ENCODE peak calls at places on chromosomes 11 and 22, in nine cellular contexts. U is cardiac fibroblast; M is CD4-positive, alpha-beta T cell; R is mammary epithelial cell; S is foreskin keratinocyte; J is right lobe of liver; C is sigmoid colon; T is body of pancreas; X is fibroblast of pulmonary artery. L is an unnamed sample.

GRCh38 chr22:41752011-41752975 is 48.2 kb upstream of the CCDC134 start:
- DNase-seq in J (no peak), X (no peak), R (no peak), S (no peak), C (no peak), T (no peak), U (no peak), M (no peak), L (no peak)

GRCh38 chr11:3803726-3804510 is 4.4 kb upstream of the PGAP2 start:
- DNase-seq in C (no peak), S (peak; percentile 79), R (peak; percentile 72), T (no peak), M (no peak), U (no peak), X (no peak), J (no peak), L (no peak)

GRCh38 chr11:129973809-129974208 is 28.8 kb downstream of the PRDM10 start:
- DNase-seq in T (peak; percentile 61), S (no peak), C (no peak), J (no peak), R (no peak), X (no peak), U (no peak), M (no peak), L (no peak)

GRCh38 chr22:32623943-32624342 is 149.3 kb downstream of the FBXO7 start:
- DNase-seq in T (peak; percentile 45), C (peak; percentile 90), M (no peak), X (peak; percentile 79), U (peak; percentile 91), R (no peak), S (no peak), J (peak; percentile 43), L (no peak)

GRCh38 chr22:30825711-30826505 is 131.2 kb downstream of the OSBP2 start:
- DNase-seq in C (no peak), M (no peak), S (no peak), U (no peak), J (no peak), X (no peak), T (no peak), R (no peak), L (no peak)

GRCh38 chr22:43941449-43941848 is 13.8 kb upstream of the SAMM50 start:
- DNase-seq in R (no peak), C (no peak), T (no peak), X (no peak), M (no peak), J (no peak), U (no peak), S (no peak), L (no peak)

GRCh38 chr22:47292546-47293320 is 530.3 kb downstream of the TBC1D22A start:
- DNase-seq in R (no peak), J (no peak), T (no peak), S (no peak), U (peak; percentile 18), M (peak; percentile 17), C (no peak), X (peak; percentile 22), L (no peak)

GRCh38 chr11:69983571-69983877 is 94.6 kb upstream of the ANO1 start:
- DNase-seq in C (no peak), T (no peak), J (no peak), X (no peak), U (no peak), M (no peak), R (no peak), S (no peak), L (no peak)

GRCh38 chr22:45537734-45538181 is 35.1 kb downstream of the FBLN1 start:
- DNase-seq in U (peak; percentile 80), R (peak; percentile 100), M (no peak), T (no peak), X (peak; percentile 51), C (peak; percentile 90), J (no peak), S (peak; percentile 99), L (no peak)

GRCh38 chr22:42754658-42755057 is 34.0 kb upstream of the A4GALT start:
- DNase-seq in C (no peak), T (peak; percentile 65), U (peak; percentile 80), X (peak; percentile 85), S (no peak), R (peak; percentile 25), M (no peak), J (peak; percentile 71), L (peak; percentile 55)

GRCh38 chr11:118304227-118304808 is at the start of gene CD3E:
- DNase-seq in R (no peak), M (peak; percentile 65), T (no peak), S (no peak), C (no peak), J (no peak), X (no peak), U (no peak), L (no peak)

GRCh38 chr22:42612336-42612735 is 2.3 kb downstream of the POLDIP3 start:
- DNase-seq in T (no peak), U (no peak), X (no peak), M (no peak), S (no peak), J (no peak), C (no peak), R (no peak), L (no peak)

DNA sequence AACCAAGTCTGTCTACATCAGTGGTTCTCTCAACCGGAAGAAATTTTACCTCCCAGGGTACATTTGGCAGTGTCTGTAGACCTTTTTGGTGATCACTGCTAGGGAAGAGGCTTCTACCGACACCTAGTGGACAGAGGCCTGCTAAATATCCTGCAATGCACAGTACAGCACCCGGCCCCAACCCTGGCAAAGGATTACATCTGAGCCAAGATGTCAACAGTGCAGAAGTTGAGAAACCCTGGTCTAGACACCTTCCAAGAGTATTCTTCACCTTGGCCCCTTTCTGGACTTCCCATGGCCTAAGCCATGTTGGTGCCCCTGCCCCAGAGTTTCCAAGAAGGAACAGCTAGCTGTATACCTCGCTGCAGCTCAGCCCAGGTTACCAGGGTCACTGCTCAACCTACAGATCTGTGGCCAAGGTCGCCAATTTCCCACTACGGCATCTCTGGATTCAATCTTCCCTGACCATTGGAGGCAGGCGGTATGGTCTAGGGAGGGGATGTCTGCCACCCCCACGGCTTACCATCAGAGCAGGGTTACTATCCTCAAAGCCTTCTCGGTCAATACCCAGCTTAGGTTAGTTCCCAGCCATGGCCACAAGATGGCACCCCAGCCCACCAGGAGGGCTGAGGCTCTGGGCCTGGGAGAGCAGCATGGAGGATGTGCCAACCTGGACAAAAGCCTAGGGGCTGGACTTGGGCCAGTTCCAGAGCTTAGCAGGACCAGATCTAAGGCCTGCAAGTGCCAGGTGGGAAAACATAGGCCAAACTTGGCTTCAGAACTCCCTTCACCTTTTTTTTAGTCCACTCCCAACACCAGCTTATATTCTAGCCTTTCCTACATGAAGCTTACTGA is 3.7 kb upstream of the KCNC1 start:
- DNase-seq in C (peak; percentile 77), M (peak; percentile 61), T (peak; percentile 96), X (peak; percentile 78), R (peak; percentile 68), U (peak; percentile 86), J (peak; percentile 89), S (peak; percentile 62), L (peak; percentile 92)
- TF ChIP-seq CTCF in C (peak; percentile 54), M (peak; percentile 62), T (peak; percentile 93), X (peak; percentile 97), R (peak; percentile 82), U (peak; percentile 97), J (peak; percentile 93), S (peak; percentile 87), L (peak; percentile 83)

GRCh38 chr11:116852261-116853125 is 15.1 kb upstream of the APOA1 start:
- DNase-seq in T (no peak), X (peak; percentile 44), M (no peak), S (peak; percentile 53), C (no peak), R (peak; percentile 46), J (no peak), U (peak; percentile 66), L (no peak)

GRCh38 chr11:116851631-116852030 is 14.2 kb upstream of the APOA1 start:
- DNase-seq in U (no peak), J (no peak), T (no peak), R (no peak), S (no peak), X (peak; percentile 59), C (no peak), M (no peak), L (no peak)

GRCh38 chr11:116856423-116856822 is 19.0 kb upstream of the APOA1 start:
- DNase-seq in C (no peak), R (no peak), X (no peak), S (no peak), M (no peak), U (no peak), T (no peak), J (no peak), L (no peak)

GRCh38 chr11:116855413-116855812 is 18.0 kb upstream of the APOA1 start:
- DNase-seq in U (no peak), T (no peak), X (no peak), M (no peak), R (no peak), S (no peak), C (no peak), J (no peak), L (no peak)

GRCh38 chr11:116853461-116854073 is 16.1 kb upstream of the APOA1 start:
- DNase-seq in C (no peak), S (peak; percentile 97), R (peak; percentile 96), U (peak; percentile 78), X (peak; percentile 77), M (no peak), J (no peak), T (no peak), L (peak; percentile 38)
- TF ChIP-seq CTCF in C (no peak), S (no peak), R (no peak), U (no peak), X (no peak), M (no peak), J (no peak), T (no peak), L (no peak)

DNA sequence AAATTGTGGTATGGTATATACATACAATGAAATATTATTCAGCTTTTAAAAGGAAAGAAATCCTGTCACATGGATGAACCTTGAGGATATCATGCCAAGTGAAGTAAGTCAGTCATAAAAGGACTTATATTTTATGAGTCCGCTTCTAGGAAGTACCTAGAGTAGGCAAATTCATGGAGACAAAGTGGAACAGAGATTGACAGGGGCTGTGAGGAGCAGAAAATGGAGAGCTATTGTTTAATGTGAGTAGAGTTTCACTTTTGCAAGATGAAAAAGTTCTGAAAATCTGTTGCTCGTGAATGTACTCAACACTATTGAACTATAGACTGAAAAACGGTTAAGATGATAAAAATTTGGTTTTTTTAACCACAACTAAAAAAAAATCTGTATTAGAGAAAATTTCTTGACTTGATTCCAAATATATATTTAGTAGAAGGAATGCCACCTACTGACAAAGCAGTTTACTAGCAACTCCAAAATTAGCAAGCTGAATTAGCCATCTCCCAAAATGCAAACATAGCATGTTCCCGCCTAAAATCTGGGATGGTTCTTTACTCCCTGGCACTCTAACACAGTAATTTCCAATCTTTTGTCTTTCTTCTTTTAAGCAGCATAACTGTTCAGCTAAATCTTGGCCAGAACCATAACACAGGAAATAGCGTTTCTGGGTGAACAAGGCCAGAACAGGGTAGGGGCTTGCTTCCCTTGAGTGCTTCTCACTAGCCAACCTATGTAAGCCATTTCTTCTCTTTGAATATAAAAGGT is 1.5 kb downstream of the UFD1 start:
- DNase-seq in J (no peak), S (no peak), R (no peak), M (no peak), X (peak; percentile 35), C (no peak), U (peak; percentile 50), T (no peak), L (no peak)
- TF ChIP-seq CTCF in J (peak; percentile 39), S (peak; percentile 40), R (peak; percentile 7), M (peak; percentile 39), X (peak; percentile 41), C (no peak), U (peak; percentile 21), T (no peak), L (no peak)

GRCh38 chr11:65040520-65041205 is 347 bp upstream of the SAC3D1 start:
- DNase-seq in S (peak; percentile 90), M (peak; percentile 82), C (peak; percentile 94), T (peak; percentile 88), U (peak; percentile 95), R (peak; percentile 97), X (peak; percentile 92), J (peak; percentile 92), L (peak; percentile 94)
- TF ChIP-seq CTCF in S (no peak), M (no peak), C (no peak), T (no peak), U (no peak), R (no peak), X (no peak), J (no peak), L (no peak)